ENCODE peak calls at places on chromosomes 12 and 14, in six cellular contexts. One of them, this sample, is unnamed.

GRCh38 chr12:120539303-120539702 is 5.1 kb downstream of the RNF10 start:
- DNase-seq in heart left ventricle: no peak
- DNase-seq in ovary: no peak
- DNase-seq in NCI-H2081 treated with DMSO at 0.1 percent for 48 hours: no peak
- DNase-seq in stimulated activated CD4-positive, alpha-beta T cell treated with anti-CD3 and anti-CD28 coated beads, Interleukin-4, amount 100 ng/mL, for 1 hour: no peak
- DNase-seq in activated gamma-delta T cell treated with Interleukin-2 at 50 U/mL for 16 hours: no peak
- DNase-seq in this sample: no peak

GRCh38 chr14:78637903-78638302 is 467.7 kb downstream of the NRXN3 start:
- DNase-seq in activated gamma-delta T cell treated with Interleukin-2 at 50 U/mL for 16 hours: no peak
- DNase-seq in ovary: no peak
- DNase-seq in heart left ventricle: no peak
- DNase-seq in NCI-H2081 treated with DMSO at 0.1 percent for 48 hours: no peak
- DNase-seq in stimulated activated CD4-positive, alpha-beta T cell treated with anti-CD3 and anti-CD28 coated beads, Interleukin-4, amount 100 ng/mL, for 1 hour: no peak
- DNase-seq in this sample: no peak

GRCh38 chr12:113609692-113610469 is 138.2 kb upstream of the LHX5 start:
- DNase-seq in NCI-H2081 treated with DMSO at 0.1 percent for 48 hours: no peak
- DNase-seq in activated gamma-delta T cell treated with Interleukin-2 at 50 U/mL for 16 hours: no peak
- DNase-seq in ovary: no peak
- DNase-seq in heart left ventricle: no peak
- DNase-seq in stimulated activated CD4-positive, alpha-beta T cell treated with anti-CD3 and anti-CD28 coated beads, Interleukin-4, amount 100 ng/mL, for 1 hour: no peak
- DNase-seq in this sample: no peak

GRCh38 chr14:64983439-64984310 is 3.0 kb upstream of the FNTB start:
- DNase-seq in ovary: peak; percentile 24
- DNase-seq in heart left ventricle: no peak
- DNase-seq in stimulated activated CD4-positive, alpha-beta T cell treated with anti-CD3 and anti-CD28 coated beads, Interleukin-4, amount 100 ng/mL, for 1 hour: peak; percentile 24
- DNase-seq in activated gamma-delta T cell treated with Interleukin-2 at 50 U/mL for 16 hours: peak; percentile 31
- DNase-seq in NCI-H2081 treated with DMSO at 0.1 percent for 48 hours: no peak
- DNase-seq in this sample: peak; percentile 59

GRCh38 chr12:120406080-120406479 is 31.8 kb upstream of the COX6A1 start:
- DNase-seq in stimulated activated CD4-positive, alpha-beta T cell treated with anti-CD3 and anti-CD28 coated beads, Interleukin-4, amount 100 ng/mL, for 1 hour: no peak
- DNase-seq in activated gamma-delta T cell treated with Interleukin-2 at 50 U/mL for 16 hours: no peak
- DNase-seq in ovary: no peak
- DNase-seq in heart left ventricle: no peak
- DNase-seq in NCI-H2081 treated with DMSO at 0.1 percent for 48 hours: no peak
- DNase-seq in this sample: no peak

GRCh38 chr14:77143071-77143470 is 1.5 kb upstream of the ZDHHC22 start:
- DNase-seq in activated gamma-delta T cell treated with Interleukin-2 at 50 U/mL for 16 hours: no peak
- DNase-seq in heart left ventricle: no peak
- DNase-seq in NCI-H2081 treated with DMSO at 0.1 percent for 48 hours: no peak
- DNase-seq in stimulated activated CD4-positive, alpha-beta T cell treated with anti-CD3 and anti-CD28 coated beads, Interleukin-4, amount 100 ng/mL, for 1 hour: no peak
- DNase-seq in ovary: no peak
- DNase-seq in this sample: no peak

GRCh38 chr12:120684523-120684932 is 2.4 kb upstream of the MLEC start:
- DNase-seq in NCI-H2081 treated with DMSO at 0.1 percent for 48 hours: no peak
- DNase-seq in heart left ventricle: no peak
- DNase-seq in activated gamma-delta T cell treated with Interleukin-2 at 50 U/mL for 16 hours: no peak
- DNase-seq in stimulated activated CD4-positive, alpha-beta T cell treated with anti-CD3 and anti-CD28 coated beads, Interleukin-4, amount 100 ng/mL, for 1 hour: no peak
- DNase-seq in ovary: no peak
- DNase-seq in this sample: no peak

GRCh38 chr12:109310247-109311125 is 1.4 kb upstream of the FOXN4 start:
- DNase-seq in stimulated activated CD4-positive, alpha-beta T cell treated with anti-CD3 and anti-CD28 coated beads, Interleukin-4, amount 100 ng/mL, for 1 hour: peak; percentile 25
- DNase-seq in activated gamma-delta T cell treated with Interleukin-2 at 50 U/mL for 16 hours: no peak
- DNase-seq in heart left ventricle: no peak
- DNase-seq in ovary: no peak
- DNase-seq in NCI-H2081 treated with DMSO at 0.1 percent for 48 hours: no peak
- DNase-seq in this sample: no peak

GRCh38 chr12:97639702-97640101 is 177.1 kb downstream of the RMST start:
- DNase-seq in stimulated activated CD4-positive, alpha-beta T cell treated with anti-CD3 and anti-CD28 coated beads, Interleukin-4, amount 100 ng/mL, for 1 hour: no peak
- DNase-seq in heart left ventricle: no peak
- DNase-seq in ovary: no peak
- DNase-seq in NCI-H2081 treated with DMSO at 0.1 percent for 48 hours: no peak
- DNase-seq in activated gamma-delta T cell treated with Interleukin-2 at 50 U/mL for 16 hours: no peak
- DNase-seq in this sample: no peak

GRCh38 chr12:78229491-78230209 is 399.0 kb downstream of the NAV3 start:
- DNase-seq in stimulated activated CD4-positive, alpha-beta T cell treated with anti-CD3 and anti-CD28 coated beads, Interleukin-4, amount 100 ng/mL, for 1 hour: no peak
- DNase-seq in NCI-H2081 treated with DMSO at 0.1 percent for 48 hours: peak; percentile 42
- DNase-seq in activated gamma-delta T cell treated with Interleukin-2 at 50 U/mL for 16 hours: no peak
- DNase-seq in ovary: peak; percentile 37
- DNase-seq in heart left ventricle: no peak
- DNase-seq in this sample: peak; percentile 41

GRCh38 chr14:77040995-77041744 is 12.7 kb upstream of the IRF2BPL start:
- DNase-seq in NCI-H2081 treated with DMSO at 0.1 percent for 48 hours: no peak
- DNase-seq in heart left ventricle: no peak
- DNase-seq in stimulated activated CD4-positive, alpha-beta T cell treated with anti-CD3 and anti-CD28 coated beads, Interleukin-4, amount 100 ng/mL, for 1 hour: no peak
- DNase-seq in ovary: peak; percentile 57
- DNase-seq in activated gamma-delta T cell treated with Interleukin-2 at 50 U/mL for 16 hours: no peak
- DNase-seq in this sample: no peak

GRCh38 chr12:2897418-2897817 is 6.7 kb downstream of the TULP3 start:
- DNase-seq in heart left ventricle: no peak
- DNase-seq in NCI-H2081 treated with DMSO at 0.1 percent for 48 hours: no peak
- DNase-seq in stimulated activated CD4-positive, alpha-beta T cell treated with anti-CD3 and anti-CD28 coated beads, Interleukin-4, amount 100 ng/mL, for 1 hour: no peak
- DNase-seq in activated gamma-delta T cell treated with Interleukin-2 at 50 U/mL for 16 hours: no peak
- DNase-seq in ovary: no peak
- DNase-seq in this sample: no peak

GRCh38 chr12:4824415-4824814 is 85.3 kb upstream of the KCNA1 start:
- DNase-seq in heart left ventricle: no peak
- DNase-seq in NCI-H2081 treated with DMSO at 0.1 percent for 48 hours: no peak
- DNase-seq in stimulated activated CD4-positive, alpha-beta T cell treated with anti-CD3 and anti-CD28 coated beads, Interleukin-4, amount 100 ng/mL, for 1 hour: no peak
- DNase-seq in activated gamma-delta T cell treated with Interleukin-2 at 50 U/mL for 16 hours: no peak
- DNase-seq in ovary: no peak
- DNase-seq in this sample: no peak

GRCh38 chr14:95061317-95062093 is 95.8 kb downstream of the DICER1 start:
- DNase-seq in heart left ventricle: no peak
- DNase-seq in NCI-H2081 treated with DMSO at 0.1 percent for 48 hours: no peak
- DNase-seq in ovary: no peak
- DNase-seq in stimulated activated CD4-positive, alpha-beta T cell treated with anti-CD3 and anti-CD28 coated beads, Interleukin-4, amount 100 ng/mL, for 1 hour: no peak
- DNase-seq in activated gamma-delta T cell treated with Interleukin-2 at 50 U/mL for 16 hours: no peak
- DNase-seq in this sample: no peak

GRCh38 chr12:124152733-124153132 is 142.2 kb upstream of the RFLNA start:
- DNase-seq in stimulated activated CD4-positive, alpha-beta T cell treated with anti-CD3 and anti-CD28 coated beads, Interleukin-4, amount 100 ng/mL, for 1 hour: no peak
- DNase-seq in NCI-H2081 treated with DMSO at 0.1 percent for 48 hours: no peak
- DNase-seq in ovary: no peak
- DNase-seq in activated gamma-delta T cell treated with Interleukin-2 at 50 U/mL for 16 hours: no peak
- DNase-seq in heart left ventricle: no peak
- DNase-seq in this sample: no peak

GRCh38 chr14:77991128-77991772 is 178.9 kb upstream of the NRXN3 start:
- DNase-seq in heart left ventricle: no peak
- DNase-seq in activated gamma-delta T cell treated with Interleukin-2 at 50 U/mL for 16 hours: no peak
- DNase-seq in NCI-H2081 treated with DMSO at 0.1 percent for 48 hours: no peak
- DNase-seq in ovary: no peak
- DNase-seq in stimulated activated CD4-positive, alpha-beta T cell treated with anti-CD3 and anti-CD28 coated beads, Interleukin-4, amount 100 ng/mL, for 1 hour: no peak
- DNase-seq in this sample: peak; percentile 49

GRCh38 chr14:100486025-100486828 is 101.0 kb downstream of the BEGAIN start:
- DNase-seq in heart left ventricle: peak; percentile 52
- DNase-seq in activated gamma-delta T cell treated with Interleukin-2 at 50 U/mL for 16 hours: peak; percentile 66
- DNase-seq in NCI-H2081 treated with DMSO at 0.1 percent for 48 hours: peak; percentile 55
- DNase-seq in ovary: peak; percentile 85
- DNase-seq in stimulated activated CD4-positive, alpha-beta T cell treated with anti-CD3 and anti-CD28 coated beads, Interleukin-4, amount 100 ng/mL, for 1 hour: peak; percentile 61
- DNase-seq in this sample: peak; percentile 56

GRCh38 chr12:116366456-116366776 is 88.9 kb upstream of the MED13L start:
- DNase-seq in ovary: no peak
- DNase-seq in activated gamma-delta T cell treated with Interleukin-2 at 50 U/mL for 16 hours: no peak
- DNase-seq in NCI-H2081 treated with DMSO at 0.1 percent for 48 hours: no peak
- DNase-seq in stimulated activated CD4-positive, alpha-beta T cell treated with anti-CD3 and anti-CD28 coated beads, Interleukin-4, amount 100 ng/mL, for 1 hour: no peak
- DNase-seq in heart left ventricle: no peak
- DNase-seq in this sample: no peak

GRCh38 chr12:49777800-49778748 is 36.7 kb downstream of the TMBIM6 start:
- DNase-seq in ovary: peak; percentile 41
- DNase-seq in heart left ventricle: peak; percentile 45
- DNase-seq in NCI-H2081 treated with DMSO at 0.1 percent for 48 hours: no peak
- DNase-seq in stimulated activated CD4-positive, alpha-beta T cell treated with anti-CD3 and anti-CD28 coated beads, Interleukin-4, amount 100 ng/mL, for 1 hour: peak; percentile 82
- DNase-seq in activated gamma-delta T cell treated with Interleukin-2 at 50 U/mL for 16 hours: peak; percentile 78
- DNase-seq in this sample: peak; percentile 52

GRCh38 chr14:50452979-50453705 is 56.5 kb upstream of the CDKL1 start:
- DNase-seq in activated gamma-delta T cell treated with Interleukin-2 at 50 U/mL for 16 hours: no peak
- DNase-seq in stimulated activated CD4-positive, alpha-beta T cell treated with anti-CD3 and anti-CD28 coated beads, Interleukin-4, amount 100 ng/mL, for 1 hour: no peak
- DNase-seq in ovary: no peak
- DNase-seq in heart left ventricle: no peak
- DNase-seq in NCI-H2081 treated with DMSO at 0.1 percent for 48 hours: no peak
- DNase-seq in this sample: no peak

GRCh38 chr12:24778486-24779304 is 170.2 kb downstream of the BCAT1 start:
- DNase-seq in stimulated activated CD4-positive, alpha-beta T cell treated with anti-CD3 and anti-CD28 coated beads, Interleukin-4, amount 100 ng/mL, for 1 hour: no peak
- DNase-seq in activated gamma-delta T cell treated with Interleukin-2 at 50 U/mL for 16 hours: no peak
- DNase-seq in heart left ventricle: no peak
- DNase-seq in NCI-H2081 treated with DMSO at 0.1 percent for 48 hours: peak; percentile 19
- DNase-seq in ovary: no peak
- DNase-seq in this sample: peak; percentile 52

GRCh38 chr12:95605087-95605486 is 53.8 kb upstream of the USP44 start:
- DNase-seq in heart left ventricle: no peak
- DNase-seq in ovary: no peak
- DNase-seq in stimulated activated CD4-positive, alpha-beta T cell treated with anti-CD3 and anti-CD28 coated beads, Interleukin-4, amount 100 ng/mL, for 1 hour: no peak
- DNase-seq in activated gamma-delta T cell treated with Interleukin-2 at 50 U/mL for 16 hours: no peak
- DNase-seq in NCI-H2081 treated with DMSO at 0.1 percent for 48 hours: no peak
- DNase-seq in this sample: no peak

GRCh38 chr12:19908825-19909224 is 459.5 kb upstream of the PDE3A start:
- DNase-seq in ovary: no peak
- DNase-seq in activated gamma-delta T cell treated with Interleukin-2 at 50 U/mL for 16 hours: no peak
- DNase-seq in NCI-H2081 treated with DMSO at 0.1 percent for 48 hours: no peak
- DNase-seq in stimulated activated CD4-positive, alpha-beta T cell treated with anti-CD3 and anti-CD28 coated beads, Interleukin-4, amount 100 ng/mL, for 1 hour: no peak
- DNase-seq in heart left ventricle: no peak
- DNase-seq in this sample: peak; percentile 89